ENCODE peak calls at places on chromosome 10, in four cellular contexts. U, V, Y and Z are unnamed samples.

GRCh38 chr10:6176691-6177231 is 26.0 kb upstream of the PFKFB3 start:
- DNase-seq in Y (no peak), V (peak), U (no peak), Z (no peak)

GRCh38 chr10:33715303-33715702 is 380.8 kb upstream of the NRP1 start:
- DNase-seq in Y (no peak), V (no peak), U (no peak), Z (no peak)

GRCh38 chr10:9858816-9859215 is 1158.9 kb upstream of the CELF2 start:
- DNase-seq in V (no peak), U (no peak), Y (no peak), Z (no peak)

GRCh38 chr10:33808475-33808874 is 474.0 kb upstream of the NRP1 start:
- DNase-seq in Y (no peak), U (no peak), V (no peak), Z (no peak)

GRCh38 chr10:129531195-129531968 is 64.3 kb downstream of the MGMT start:
- DNase-seq in Y (no peak), U (no peak), V (no peak), Z (no peak)

GRCh38 chr10:132005147-132005546 is 23.4 kb upstream of the BNIP3 start:
- DNase-seq in Y (no peak), V (no peak), U (no peak), Z (no peak)

GRCh38 chr10:5959116-5959515 is 18.2 kb downstream of the IL15RA start:
- DNase-seq in V (no peak), Y (no peak), U (no peak), Z (peak)

GRCh38 chr10:131928248-131929095 is 27.7 kb downstream of the PPP2R2D start:
- DNase-seq in U (peak), Y (no peak), V (no peak), Z (no peak)

GRCh38 chr10:75136346-75136745 is 24.9 kb downstream of the SAMD8 start:
- DNase-seq in V (no peak), Y (no peak), U (no peak), Z (no peak)

GRCh38 chr10:122571892-122572291 is 11.3 kb downstream of the DMBT1 start:
- DNase-seq in U (no peak), Y (no peak), V (no peak), Z (peak)

GRCh38 chr10:109883859-109884771 is 39.2 kb downstream of the XPNPEP1 start:
- DNase-seq in V (peak), Y (peak), U (peak), Z (no peak)

GRCh38 chr10:95289003-95289920 is 1.5 kb downstream of the PDLIM1 start:
- DNase-seq in V (no peak), U (peak), Y (no peak), Z (no peak)

GRCh38 chr10:25858076-25858475 is 76.0 kb upstream of the MYO3A start:
- DNase-seq in Y (no peak), U (no peak), V (no peak), Z (no peak)

GRCh38 chr10:63605568-63605967 is 84.4 kb downstream of the REEP3 start:
- DNase-seq in Y (no peak), U (no peak), V (no peak), Z (no peak)

GRCh38 chr10:49311562-49312236 is 12.7 kb downstream of the C10orf71 start:
- DNase-seq in V (no peak), U (no peak), Y (no peak), Z (no peak)

GRCh38 chr10:12531305-12531738 is 182.0 kb downstream of the CAMK1D start:
- DNase-seq in Y (no peak), U (no peak), V (no peak), Z (no peak)

GRCh38 chr10:86257683-86258082 is 108.9 kb downstream of the GRID1 start:
- DNase-seq in V (no peak), U (no peak), Y (no peak), Z (no peak)

GRCh38 chr10:27153855-27154198 is 357 bp downstream of the YME1L1 start:
- DNase-seq in Y (no peak), U (no peak), V (no peak), Z (no peak)

GRCh38 chr10:37704566-37704965 is 152.8 kb downstream of the ZNF248 start:
- DNase-seq in V (no peak), Y (no peak), U (peak), Z (peak)

GRCh38 chr10:4315529-4315928 is 510.5 kb upstream of the AKR1E2 start:
- DNase-seq in V (no peak), Y (no peak), U (no peak), Z (no peak)

GRCh38 chr10:48251152-48251524 is 23.4 kb downstream of the FRMPD2 start:
- DNase-seq in U (peak), Y (no peak), V (no peak), Z (no peak)

GRCh38 chr10:78973901-78974408 is 94.8 kb upstream of the ZMIZ1 start:
- DNase-seq in Y (no peak), U (no peak), V (peak), Z (no peak)

GRCh38 chr10:58435297-58435696 is 50.1 kb downstream of the TFAM start:
- DNase-seq in U (no peak), Y (peak), V (no peak), Z (no peak)

GRCh38 chr10:72525277-72525676 is 100.6 kb downstream of the MICU1 start:
- DNase-seq in U (no peak), V (no peak), Y (no peak), Z (no peak)

GRCh38 chr10:73744690-73744994 is 470 bp downstream of the SEC24C start:
- DNase-seq in U (peak), Y (peak), V (peak), Z (no peak)

GRCh38 chr10:34834274-34834673 is 19.2 kb upstream of the PARD3 start:
- DNase-seq in U (no peak), Y (no peak), V (no peak), Z (no peak)

GRCh38 chr10:24721254-24722106 is 2.2 kb downstream of the ARHGAP21 start:
- DNase-seq in Y (peak), U (no peak), V (peak), Z (no peak)

GRCh38 chr10:121113385-121113696 is 262.2 kb downstream of the WDR11 start:
- DNase-seq in V (no peak), U (no peak), Y (no peak), Z (no peak)

GRCh38 chr10:72274213-72274729 is 547 bp downstream of the DDIT4 start:
- DNase-seq in Y (peak), V (peak), U (no peak), Z (peak)

GRCh38 chr10:71260622-71261325 is 48.4 kb downstream of the UNC5B start:
- DNase-seq in Y (no peak), U (no peak), V (no peak), Z (no peak)

GRCh38 chr10:49414496-49414895 is 18.6 kb upstream of the DRGX start:
- DNase-seq in V (no peak), U (no peak), Y (no peak), Z (no peak)

GRCh38 chr10:98344589-98345038 is 70.4 kb downstream of the PYROXD2 start:
- DNase-seq in Y (peak), V (no peak), U (no peak), Z (no peak)

GRCh38 chr10:78224602-78225001 is 190.9 kb downstream of the RPS24 start:
- DNase-seq in Y (no peak), U (no peak), V (no peak), Z (no peak)

GRCh38 chr10:102603946-102604345 is 40.3 kb upstream of the TRIM8 start:
- DNase-seq in Y (no peak), U (no peak), V (no peak), Z (peak)

GRCh38 chr10:131991726-131992125 is 10.0 kb upstream of the BNIP3 start:
- DNase-seq in V (no peak), Y (no peak), U (no peak), Z (no peak)

GRCh38 chr10:125144693-125145623 is 15.4 kb downstream of the CTBP2 start:
- DNase-seq in U (peak), Y (peak), V (peak), Z (peak)

GRCh38 chr10:62626817-62627216 is 177.7 kb upstream of the ADO start:
- DNase-seq in Y (no peak), U (no peak), V (no peak), Z (no peak)

GRCh38 chr10:87550741-87551140 is 46.0 kb downstream of the MINPP1 start:
- DNase-seq in V (no peak), Y (no peak), U (no peak), Z (no peak)

GRCh38 chr10:104622598-104623209 is 18.4 kb upstream of the SORCS3 start:
- DNase-seq in V (peak), Y (no peak), U (no peak), Z (no peak)
- TF ChIP-seq CTCF in V (peak), Y (no peak), U (peak), Z (peak)

DNA sequence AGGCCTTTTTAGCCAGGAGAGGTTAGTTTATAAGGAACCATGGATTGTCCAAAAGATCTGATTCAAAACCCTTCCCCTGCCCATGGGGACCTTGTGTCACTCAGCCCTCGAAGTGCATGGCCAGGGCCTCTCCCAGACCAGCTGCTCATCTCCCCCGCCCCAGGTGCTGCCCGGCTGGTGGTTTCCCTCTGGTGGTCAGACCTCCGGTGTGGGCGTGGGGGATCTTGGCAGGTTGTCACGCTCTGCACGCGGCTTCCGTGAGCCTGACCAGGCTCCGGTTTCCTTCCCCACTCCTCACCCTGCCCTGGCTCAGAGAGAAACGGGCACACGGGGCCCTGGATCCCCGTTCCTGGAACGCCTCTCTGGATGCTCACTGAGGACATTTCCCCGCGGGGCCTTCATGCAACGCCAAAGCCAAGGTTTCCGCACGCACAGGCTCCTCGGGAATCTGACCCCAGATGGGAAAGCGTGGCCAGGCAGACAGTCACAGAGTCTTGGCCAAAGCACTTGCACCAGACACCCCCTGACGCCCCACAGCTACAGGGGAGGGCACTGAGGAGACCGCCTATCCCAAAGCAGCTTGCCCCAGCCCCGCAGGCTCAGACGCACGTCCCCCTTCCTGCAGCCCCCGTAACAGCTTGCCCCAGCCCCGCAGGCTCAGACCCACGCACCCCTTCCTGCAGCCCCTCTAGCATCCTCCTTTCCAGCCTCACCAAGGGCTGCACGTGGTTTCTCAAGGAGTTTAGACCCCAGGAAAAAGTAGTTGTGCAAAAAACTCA is 7.8 kb upstream of the DIP2C start:
- DNase-seq in U (peak), Y (no peak), V (no peak), Z (no peak)
- TF ChIP-seq CTCF in U (no peak), Y (no peak), V (no peak), Z (no peak)

GRCh38 chr10:68562666-68563522 is 2.8 kb downstream of the TET1 start:
- DNase-seq in V (peak), U (no peak), Y (no peak), Z (no peak)

GRCh38 chr10:68560916-68561691 is 967 bp downstream of the TET1 start:
- DNase-seq in U (peak), V (peak), Y (no peak), Z (peak)

GRCh38 chr10:68559872-68560200 is 301 bp upstream of the TET1 start:
- DNase-seq in V (no peak), U (no peak), Y (no peak), Z (no peak)

GRCh38 chr10:68560201-68560915 is at the start of gene TET1:
- DNase-seq in V (peak), U (peak), Y (no peak), Z (no peak)

GRCh38 chr10:68561804-68562649 is 1.9 kb downstream of the TET1 start:
- DNase-seq in U (no peak), Y (no peak), V (peak), Z (no peak)
- TF ChIP-seq CTCF in U (no peak), Y (no peak), V (no peak), Z (peak)

DNA sequence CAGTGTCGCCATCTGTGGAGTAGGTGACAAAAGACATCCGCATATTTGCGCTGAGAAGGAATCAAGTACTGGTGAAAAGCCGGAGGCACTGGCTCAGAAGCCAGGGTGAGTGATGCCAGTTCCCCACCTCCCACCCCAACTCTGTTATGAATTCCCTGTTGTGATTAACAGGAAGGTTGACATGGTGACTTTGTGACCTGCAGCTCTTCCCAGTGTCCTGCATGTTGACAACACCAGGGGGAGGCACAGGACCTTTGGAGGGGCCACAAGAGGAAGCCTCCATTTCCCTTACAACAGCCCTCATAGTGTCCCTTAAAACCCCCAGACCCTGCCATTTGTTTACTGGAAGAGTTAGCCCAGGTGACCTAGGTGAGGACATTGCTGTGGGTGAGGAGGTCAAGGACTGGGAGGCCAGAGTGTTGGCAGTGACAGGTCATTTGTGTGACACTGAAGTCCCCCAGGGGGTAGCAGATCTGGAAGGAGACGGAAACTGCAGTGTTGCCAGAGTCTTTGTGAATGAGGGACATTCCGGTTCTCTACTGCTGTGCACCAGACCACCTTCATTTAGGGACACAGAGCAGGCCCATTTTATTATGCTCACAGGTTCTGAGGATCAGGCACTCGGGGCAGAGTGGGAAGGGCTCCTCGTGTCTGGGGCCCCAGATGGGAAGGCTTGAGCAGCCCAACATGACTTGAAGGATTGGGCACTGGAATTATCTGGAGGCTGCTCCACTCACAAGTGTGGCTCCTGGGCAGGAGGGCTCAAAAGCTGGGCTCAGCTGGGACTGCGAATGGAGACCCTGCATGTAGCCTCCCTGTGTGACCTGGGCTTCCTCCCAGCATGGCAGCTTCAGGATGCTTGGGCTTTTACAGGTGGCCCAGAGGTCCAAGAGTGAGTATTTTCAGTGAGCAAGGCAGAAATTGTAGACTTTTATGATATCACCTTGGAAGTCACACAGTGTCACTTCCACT is 13.0 kb upstream of the ANTXRL start:
- DNase-seq in U (no peak), V (peak), Y (no peak), Z (no peak)
- TF ChIP-seq CTCF in U (no peak), V (no peak), Y (no peak), Z (no peak)

DNA sequence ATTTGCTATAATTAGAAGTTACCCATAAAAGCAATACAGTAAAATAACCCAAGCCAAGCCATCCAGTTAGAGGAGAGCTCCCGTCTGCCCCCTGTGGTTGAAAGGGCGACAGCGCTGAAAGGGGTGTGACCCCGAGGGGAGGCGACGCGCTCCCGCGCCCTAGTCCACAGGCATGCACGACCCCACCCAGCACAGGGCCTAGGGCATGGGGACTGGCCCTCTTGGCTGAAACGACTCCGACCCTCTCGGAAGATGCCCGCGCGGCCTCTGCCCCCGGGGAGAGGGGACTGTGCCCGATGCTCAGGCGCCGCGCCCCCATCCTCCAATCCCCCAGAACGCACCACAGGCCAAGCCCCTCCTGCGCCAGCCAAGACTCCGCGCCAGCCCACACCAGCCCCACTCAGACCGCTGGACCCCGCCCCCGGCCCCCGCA is 64.0 kb downstream of the CSGALNACT2 start:
- DNase-seq in V (peak), Y (peak), U (peak), Z (peak)
- TF ChIP-seq CTCF in V (peak), Y (no peak), U (peak), Z (peak)

GRCh38 chr10:118992496-118992895 is 37.0 kb upstream of the NANOS1 start:
- DNase-seq in V (no peak), Y (no peak), U (no peak), Z (no peak)
- TF ChIP-seq CTCF in V (no peak), Y (no peak), U (no peak), Z (no peak)

DNA sequence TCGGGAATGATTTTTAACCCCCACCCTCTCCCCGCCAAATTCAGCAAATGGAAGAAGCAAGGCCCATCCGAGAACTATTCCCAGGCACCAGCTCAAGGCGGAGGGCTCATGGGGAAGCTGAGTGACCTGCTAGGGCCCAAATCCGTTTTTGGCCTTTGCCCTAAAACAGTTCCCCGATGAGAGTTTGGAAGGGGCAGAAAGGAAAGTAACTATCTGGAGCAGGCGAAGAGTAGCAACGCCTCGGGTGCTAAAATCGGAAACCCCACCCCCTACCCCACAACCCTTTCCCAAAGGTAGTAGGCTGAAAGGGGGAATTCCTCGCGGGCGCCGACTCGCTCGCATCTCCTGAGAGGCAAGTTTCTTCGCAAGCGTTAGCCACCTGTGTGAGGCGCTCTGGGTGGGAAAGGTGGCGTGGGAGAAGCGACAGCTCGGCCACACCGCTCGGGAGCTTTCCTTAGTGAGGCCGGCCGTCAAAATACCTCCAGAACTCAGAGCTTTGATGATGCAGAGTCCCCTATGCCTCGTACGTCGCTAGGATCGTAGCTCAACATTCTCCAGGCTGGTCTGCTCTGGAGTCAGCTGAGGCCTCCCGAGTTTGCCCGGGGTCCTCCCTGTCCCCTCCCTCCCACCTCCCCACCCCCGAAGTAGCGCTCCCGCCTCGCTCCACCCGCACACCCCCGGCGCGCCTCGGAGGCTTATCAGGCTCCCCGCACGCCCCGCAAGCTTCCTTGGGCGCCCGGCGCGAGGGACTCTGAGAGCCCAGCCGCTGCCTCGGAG is 638 bp upstream of the PRKG1 start:
- DNase-seq in U (peak), V (peak), Y (no peak), Z (no peak)
- TF ChIP-seq CTCF in U (no peak), V (no peak), Y (no peak), Z (peak)